ENCODE peak calls at places on chromosomes 3 and 15, in six cellular contexts. U is spleen, L is ascending aorta, I is fibroblast of lung, H is pancreas, A is HCT116. J is an unnamed sample.

GRCh38 chr3:43152649-43153048 is 46.8 kb upstream of the POMGNT2 start:
- DNase-seq in I (peak; percentile 60), L (no peak), H (no peak), U (no peak), A (no peak), J (no peak)

GRCh38 chr3:142433110-142433509 is 14.7 kb downstream of the XRN1 start:
- DNase-seq in L (no peak), H (no peak), I (no peak), A (no peak), U (no peak), J (no peak)

GRCh38 chr3:126135056-126135397 is 45.4 kb downstream of the ALDH1L1 start:
- DNase-seq in L (no peak), A (no peak), U (peak; percentile 64), H (peak; percentile 8), I (no peak), J (no peak)

GRCh38 chr15:39589815-39590644 is 9.2 kb downstream of the THBS1 start:
- DNase-seq in U (no peak), A (no peak), I (peak; percentile 20), H (no peak), L (no peak), J (no peak)

GRCh38 chr15:90701880-90702630 is 15.1 kb upstream of the BLM start:
- DNase-seq in I (peak; percentile 3), U (no peak), L (no peak), H (no peak), A (no peak), J (no peak)

GRCh38 chr3:142690613-142691012 is 33.2 kb upstream of the TRPC1 start:
- DNase-seq in U (no peak), L (no peak), I (no peak), A (no peak), H (no peak), J (no peak)

GRCh38 chr3:11612515-11613184 is 31.1 kb downstream of the VGLL4 start:
- DNase-seq in A (no peak), I (no peak), L (no peak), H (no peak), U (no peak), J (no peak)

GRCh38 chr3:43684944-43685343 is 5.8 kb upstream of the ABHD5 start:
- DNase-seq in L (no peak), H (no peak), U (no peak), A (no peak), I (no peak), J (no peak)

GRCh38 chr15:87429754-87430153 is 826.8 kb downstream of the NTRK3 start:
- DNase-seq in H (no peak), L (no peak), A (no peak), U (no peak), I (no peak), J (no peak)

GRCh38 chr15:91043190-91043874 is 20.9 kb upstream of the VPS33B start:
- DNase-seq in L (no peak), I (no peak), U (no peak), A (no peak), H (no peak), J (no peak)

GRCh38 chr15:52523192-52523591 is 5.5 kb downstream of the MYO5A start:
- DNase-seq in L (no peak), H (no peak), A (no peak), I (peak; percentile 69), U (no peak), J (no peak)

GRCh38 chr3:188860147-188860546 is 311.6 kb upstream of the TPRG1 start:
- DNase-seq in L (no peak), A (no peak), H (no peak), U (no peak), I (peak; percentile 7), J (no peak)

GRCh38 chr15:59138243-59138642 is 33.3 kb downstream of the CCNB2 start:
- DNase-seq in U (peak; percentile 87), I (peak; percentile 29), H (peak; percentile 24), A (peak; percentile 46), L (no peak), J (no peak)

GRCh38 chr3:141930801-141931200 is 54.4 kb downstream of the ATP1B3 start:
- DNase-seq in I (no peak), H (no peak), U (no peak), A (no peak), L (no peak), J (no peak)

GRCh38 chr3:52359116-52359855 is 43.2 kb downstream of the DNAH1 start:
- DNase-seq in L (no peak), A (no peak), I (no peak), H (no peak), U (peak; percentile 53), J (no peak)

GRCh38 chr3:52356126-52356525 is 40.0 kb downstream of the DNAH1 start:
- DNase-seq in I (no peak), L (no peak), H (no peak), U (peak; percentile 35), A (no peak), J (no peak)

GRCh38 chr3:52357151-52358080 is 41.3 kb downstream of the DNAH1 start:
- DNase-seq in A (no peak), L (no peak), U (peak; percentile 66), H (no peak), I (no peak), J (no peak)

GRCh38 chr3:52361011-52361410 is 44.9 kb downstream of the DNAH1 start:
- DNase-seq in U (no peak), L (no peak), A (no peak), I (no peak), H (no peak), J (no peak)

GRCh38 chr3:52358362-52358940 is 42.3 kb downstream of the DNAH1 start:
- DNase-seq in I (no peak), H (no peak), A (no peak), U (peak; percentile 56), L (no peak), J (no peak)
- H3K36me3 ChIP-seq in I (no peaks in the 10 kb centered on the region), H (no peaks in the 10 kb centered on the region), A (no peaks in the 10 kb centered on the region), U (peaks cover 3% of the 10 kb centered on the region), L (peaks cover 39% of the 10 kb centered on the region), J (no peaks in the 10 kb centered on the region)

GRCh38 chr3:166011771-166012170 is 174.5 kb upstream of the BCHE start:
- DNase-seq in L (no peak), U (no peak), A (no peak), H (no peak), I (no peak), J (no peak)

DNA sequence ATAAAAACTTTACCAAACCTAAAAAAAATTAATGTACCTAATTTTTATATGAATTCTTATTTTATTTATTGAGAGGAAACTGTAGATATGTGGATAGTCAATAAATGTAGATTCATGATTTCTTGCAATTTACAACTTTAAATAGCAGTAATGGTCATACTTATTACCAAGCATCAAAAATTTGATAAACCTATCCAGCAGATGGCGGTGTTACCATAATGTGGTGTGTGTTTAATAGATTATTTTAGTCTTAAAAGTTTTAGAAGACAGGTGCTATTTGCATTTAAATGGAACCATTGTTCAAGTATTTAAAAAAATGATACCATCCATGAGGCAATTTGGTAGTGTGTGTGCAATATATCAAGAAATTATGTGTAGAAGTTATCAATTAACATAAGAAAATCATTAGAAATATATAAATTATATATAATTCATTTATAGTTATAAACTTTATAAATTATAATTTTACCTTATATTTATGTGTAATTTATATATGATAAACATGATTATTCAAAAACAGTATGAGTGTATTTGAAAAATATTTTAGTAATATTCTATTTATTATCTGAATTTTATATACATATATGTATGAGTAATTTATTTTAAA is 176.0 kb upstream of the BCHE start:
- DNase-seq in L (no peak), A (peak; percentile 23), U (no peak), I (peak; percentile 64), H (no peak), J (no peak)
- H3K4me1 ChIP-seq in L (no peaks in the 10 kb centered on the region), A (no peaks in the 10 kb centered on the region), U (no peaks in the 10 kb centered on the region), I (no peaks in the 10 kb centered on the region), H (no peaks in the 10 kb centered on the region), J (no peaks in the 10 kb centered on the region)

GRCh38 chr3:58434990-58435389 is 1.4 kb upstream of the PDHB start:
- DNase-seq in A (no peak), I (peak; percentile 57), H (no peak), L (peak; percentile 79), U (no peak), J (no peak)
- H3K27ac ChIP-seq in A (no peak overlapping the region), I (peak overlapping the region; percentile 46), H (no peak overlapping the region), L (peak overlapping the region; percentile 57), U (peak overlapping the region; percentile 37), J (no peak overlapping the region)

GRCh38 chr3:134404366-134404885 is 30.2 kb upstream of the AMOTL2 start:
- DNase-seq in A (no peak), H (no peak), L (no peak), U (no peak), I (no peak), J (no peak)
- H3K36me3 ChIP-seq in A (no peaks in the 10 kb centered on the region), H (no peaks in the 10 kb centered on the region), L (no peaks in the 10 kb centered on the region), U (no peaks in the 10 kb centered on the region), I (no peaks in the 10 kb centered on the region), J (no peaks in the 10 kb centered on the region)

GRCh38 chr15:64776402-64776786 is 1.0 kb upstream of the RBPMS2 start:
- DNase-seq in A (no peak), H (no peak), L (no peak), U (no peak), I (no peak), J (no peak)
- H3K4me1 ChIP-seq in A (peaks cover 34% of the 10 kb centered on the region), H (no peaks in the 10 kb centered on the region), L (peaks cover 3% of the 10 kb centered on the region), U (no peaks in the 10 kb centered on the region), I (no peaks in the 10 kb centered on the region), J (no peaks in the 10 kb centered on the region)